ENCODE peak calls at places on chromosomes 7 and 10, in four cellular contexts. Q is activated CD8-positive, alpha-beta memory T cell treated with anti-CD3 and anti-CD28 coated beads, Interleukin-2, amount 10 ng/mL, durations not matched to agents 7 days and 5 days; Y is activated T-helper 1 cell treated with anti-CD3 and anti-CD28 coated beads, Interleukin-12 subunit alpha, Interleukin-12 subunit beta, Interleukin-2, Interleukin-4 antibody, amounts not matched to agents 30 ng/mL and 10 ng/mL and 1 ng/mL, durations not matched to agents 14 hours and 24 hours and 36 hours; I is cardiac fibroblast. P is an unnamed sample.

GRCh38 chr10:8088504-8088903 is 34.0 kb downstream of the GATA3 start:
- DNase-seq in I (no peak), Y (peak), Q (peak), P (peak)

GRCh38 chr7:139567647-139568345 is 44.3 kb downstream of the CLEC2L start:
- DNase-seq in Q (no peak), Y (no peak), I (no peak), P (peak)

GRCh38 chr10:24570658-24571426 is 152.8 kb downstream of the ARHGAP21 start:
- DNase-seq in Q (no peak), I (no peak), Y (no peak), P (no peak)

GRCh38 chr10:107966817-107967216 is 802.3 kb upstream of the SORCS1 start:
- DNase-seq in Y (no peak), I (no peak), Q (no peak), P (no peak)

GRCh38 chr10:122487231-122487765 is 25.9 kb downstream of the HTRA1 start:
- DNase-seq in Y (no peak), I (no peak), Q (no peak), P (no peak)

GRCh38 chr10:76453328-76453727 is 1021.9 kb downstream of the LRMDA start:
- DNase-seq in I (no peak), Y (no peak), Q (no peak), P (no peak)

GRCh38 chr7:1819258-1819841 is 149.3 kb downstream of the ELFN1 start:
- DNase-seq in Y (no peak), Q (peak), I (no peak), P (no peak)

GRCh38 chr7:94367940-94368339 is 26.8 kb upstream of the COL1A2 start:
- DNase-seq in Y (no peak), I (peak), Q (no peak), P (no peak)

GRCh38 chr7:137527634-137528033 is 184.1 kb upstream of the PTN start:
- DNase-seq in Q (no peak), I (no peak), Y (no peak), P (no peak)

GRCh38 chr10:102408728-102409603 is 9.6 kb downstream of the PSD start:
- DNase-seq in Q (peak), I (peak), Y (peak), P (peak)

GRCh38 chr7:32582036-32582435 is 86.7 kb downstream of the AVL9 start:
- DNase-seq in Y (no peak), I (no peak), Q (no peak), P (no peak)